ENCODE peak calls at places on chromosomes 5 and 9, in seven cellular contexts. J is uterus; U is BE2C; H is CD8-positive, alpha-beta T cell; O is fibroblast of mammary gland; C is IMR-90; R is mammary epithelial cell. Y is an unnamed sample.

GRCh38 chr5:142924135-142924883 is 154.1 kb downstream of the ARHGAP26 start:
- DNase-seq in J (no peak), U (no peak), H (no peak), O (peak; percentile 33), C (peak; percentile 52), R (no peak), Y (peak; percentile 50)

GRCh38 chr5:88727705-88728313 is 155.2 kb downstream of the MEF2C start:
- DNase-seq in J (no peak), U (no peak), H (no peak), O (peak; percentile 47), C (peak; percentile 24), R (no peak), Y (peak; percentile 37)

GRCh38 chr5:141494761-141495455 is 6.0 kb downstream of the PCDHGC5 start:
- DNase-seq in J (no peak), U (no peak), H (no peak), O (peak; percentile 15), C (peak; percentile 48), R (no peak), Y (no peak)

GRCh38 chr5:2610986-2611385 is 140.5 kb downstream of the IRX2 start:
- DNase-seq in J (no peak), U (no peak), H (no peak), O (no peak), C (no peak), R (no peak), Y (no peak)

GRCh38 chr5:143921525-143922311 is 109.8 kb downstream of the HMHB1 start:
- DNase-seq in J (no peak), U (no peak), H (no peak), O (peak; percentile 96), C (peak; percentile 85), R (peak; percentile 83), Y (peak; percentile 75)

GRCh38 chr5:112630246-112631009 is 107.3 kb upstream of the APC start:
- DNase-seq in J (no peak), U (peak; percentile 33), H (no peak), O (peak; percentile 47), C (peak; percentile 2), R (no peak), Y (no peak)

GRCh38 chr9:137339045-137339444 is 37.0 kb upstream of the NRARP start:
- DNase-seq in J (no peak), U (no peak), H (no peak), O (no peak), C (peak; percentile 17), R (no peak), Y (no peak)

GRCh38 chr9:136328011-136328621 is 777 bp downstream of the GPSM1 start:
- DNase-seq in J (no peak), U (no peak), H (no peak), O (no peak), C (no peak), R (peak; percentile 47), Y (no peak)

GRCh38 chr5:116492776-116493175 is 81.8 kb downstream of the SEMA6A start:
- DNase-seq in J (no peak), U (peak; percentile 30), H (no peak), O (no peak), C (no peak), R (peak; percentile 89), Y (no peak)

DNA sequence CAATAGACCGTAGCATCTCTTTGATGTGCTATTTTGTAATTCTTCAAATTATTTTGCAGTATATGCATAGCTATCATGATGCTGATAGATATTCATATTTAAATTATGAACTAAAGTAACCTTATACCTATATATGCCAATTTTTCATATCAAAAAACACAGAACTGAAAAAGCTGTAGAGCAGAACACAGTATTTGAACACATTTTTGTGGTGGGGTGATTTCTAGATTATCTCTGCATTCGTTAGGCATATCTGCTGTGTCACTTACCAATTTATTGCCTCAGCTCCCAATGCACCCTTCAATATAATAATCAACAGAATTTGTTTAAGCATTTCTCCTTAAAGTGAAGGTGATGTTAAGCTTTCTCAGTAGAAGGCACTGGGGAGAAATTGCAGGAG is 998.2 kb downstream of the PTPRD start:
- DNase-seq in J (no peak), U (no peak), H (no peak), O (no peak), C (no peak), R (no peak), Y (no peak)
- TF ChIP-seq CTCF in J (no peak), U (no peak), H (no peak), O (no peak), C (no peak), R (no peak), Y (no peak)

DNA sequence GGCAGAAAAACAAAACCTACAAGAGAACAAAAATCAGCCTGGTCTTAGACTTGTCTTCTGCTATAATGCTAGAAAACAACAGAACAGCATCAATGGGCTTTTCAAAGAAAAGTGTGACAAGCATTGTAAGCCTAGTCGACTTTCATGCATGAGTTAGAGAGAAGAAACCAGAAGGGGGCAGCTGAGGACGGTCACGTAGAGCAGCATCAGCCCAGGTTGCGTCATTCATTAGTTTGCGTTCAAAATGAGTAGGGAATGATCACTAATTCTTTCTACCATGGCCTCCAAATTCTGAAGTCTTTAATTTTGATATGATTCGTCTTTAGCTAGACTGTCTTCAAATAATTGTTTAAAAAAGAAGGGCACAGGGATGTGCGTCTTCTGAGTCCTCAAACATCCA is 4.7 kb upstream of the ISCA1 start:
- DNase-seq in J (no peak), U (peak; percentile 62), H (no peak), O (peak; percentile 71), C (peak; percentile 70), R (peak; percentile 8), Y (peak; percentile 70)
- TF ChIP-seq CTCF in J (no peak), U (peak; percentile 71), H (no peak), O (peak; percentile 45), C (peak; percentile 54), R (no peak), Y (peak; percentile 52)

GRCh38 chr5:81195334-81195929 is 37.7 kb upstream of the CKMT2 start:
- DNase-seq in J (no peak), U (peak; percentile 37), H (no peak), O (peak; percentile 7), C (no peak), R (no peak), Y (no peak)
- TF ChIP-seq CTCF in J (no peak), U (no peak), H (peak; percentile 66), O (no peak), C (no peak), R (no peak), Y (no peak)

GRCh38 chr5:11110128-11110527 is 349.1 kb upstream of the DAP start:
- DNase-seq in J (no peak), U (no peak), H (no peak), O (no peak), C (no peak), R (no peak), Y (no peak)
- TF ChIP-seq CTCF in J (no peak), U (no peak), H (no peak), O (no peak), C (no peak), R (no peak), Y (no peak)

DNA sequence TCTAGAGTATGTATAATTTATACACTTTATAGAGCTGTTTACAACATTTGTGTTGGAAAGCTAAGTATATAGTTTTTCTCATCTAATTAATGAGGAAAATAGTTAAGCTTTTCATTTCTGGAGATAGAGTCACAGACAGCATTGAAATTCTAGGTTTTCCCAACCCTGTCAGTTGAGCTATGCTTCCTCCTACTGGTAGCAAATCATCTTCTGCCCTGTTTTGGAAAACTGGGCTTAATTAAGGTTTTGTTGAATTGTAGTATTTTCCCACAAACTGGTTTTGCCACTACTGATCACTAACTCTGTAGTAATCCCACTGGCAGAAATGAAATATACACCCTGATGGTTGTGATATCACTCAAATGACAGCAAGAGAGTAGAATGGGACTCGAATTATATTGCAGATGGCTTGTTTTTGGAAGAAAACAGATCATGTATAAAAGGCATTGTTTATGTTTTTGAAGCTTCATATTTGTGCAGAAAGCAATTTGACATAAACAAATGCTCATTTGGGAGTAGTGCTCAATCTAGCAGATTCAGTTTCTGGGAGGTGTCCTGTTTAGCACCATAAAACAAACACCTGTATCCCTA is 46.6 kb downstream of the CD180 start:
- DNase-seq in J (no peak), U (no peak), H (no peak), O (peak; percentile 65), C (peak; percentile 48), R (no peak), Y (peak; percentile 58)
- TF ChIP-seq CTCF in J (peak; percentile 51), U (peak; percentile 85), H (no peak), O (peak; percentile 83), C (peak; percentile 79), R (no peak), Y (peak; percentile 73)

GRCh38 chr5:32526815-32527214 is 58.5 kb upstream of the SUB1 start:
- DNase-seq in J (no peak), U (no peak), H (no peak), O (no peak), C (no peak), R (no peak), Y (peak; percentile 14)

GRCh38 chr5:32520326-32520725 is 65.0 kb upstream of the SUB1 start:
- DNase-seq in J (no peak), U (no peak), H (no peak), O (peak; percentile 45), C (peak; percentile 58), R (no peak), Y (peak; percentile 31)

GRCh38 chr5:32520995-32521394 is 64.4 kb upstream of the SUB1 start:
- DNase-seq in J (no peak), U (no peak), H (no peak), O (no peak), C (peak; percentile 29), R (no peak), Y (peak; percentile 48)

GRCh38 chr5:32522429-32523143 is 62.8 kb upstream of the SUB1 start:
- DNase-seq in J (no peak), U (no peak), H (peak; percentile 16), O (peak; percentile 98), C (peak; percentile 84), R (no peak), Y (peak; percentile 66)

DNA sequence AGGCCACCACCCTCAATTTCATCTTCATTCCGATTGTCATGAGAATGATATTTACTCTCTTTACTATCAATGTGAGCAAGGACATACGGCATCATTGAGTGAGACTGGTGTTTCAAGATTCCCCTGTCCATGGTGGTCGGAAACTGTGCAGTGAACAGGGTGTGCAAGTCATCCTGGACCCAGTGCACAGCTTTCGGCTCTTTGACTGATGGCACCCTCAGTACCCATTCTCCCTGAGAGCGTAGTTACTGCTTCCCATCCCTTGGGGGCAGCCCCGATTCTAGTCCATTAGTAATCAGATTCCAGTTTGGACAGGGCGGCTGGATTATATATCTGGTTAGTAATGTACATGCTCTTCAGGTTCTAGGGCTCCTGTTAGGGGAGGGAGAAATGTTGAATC is 61.7 kb upstream of the SUB1 start:
- DNase-seq in J (no peak), U (peak; percentile 31), H (no peak), O (no peak), C (no peak), R (no peak), Y (no peak)
- TF ChIP-seq CTCF in J (no peak), U (peak; percentile 27), H (no peak), O (no peak), C (no peak), R (peak; percentile 5), Y (peak; percentile 19)

GRCh38 chr5:6585168-6585567 is 47.7 kb downstream of the NSUN2 start:
- DNase-seq in J (no peak), U (no peak), H (no peak), O (no peak), C (no peak), R (no peak), Y (no peak)
- TF ChIP-seq CTCF in J (no peak), U (no peak), H (no peak), O (no peak), C (no peak), R (no peak), Y (no peak)

Y was measured in fibroblast of villous mesenchyme.